ENCODE peak calls at places on chromosomes 7 and 10, in nine cellular contexts. E is stimulated activated naive CD8-positive, alpha-beta T cell treated with anti-CD3 and anti-CD28 coated beads, Interleukin-15, Interleukin-2, amounts not matched to agents 100 U/mL and 50 U/mL, for 24 hours; Y is mammary epithelial cell; D is activated CD4-positive, alpha-beta T cell treated with anti-CD3 and anti-CD28 coated beads, Interleukin-2, amount 10 ng/mL, durations not matched to agents 7 days and 5 days; C is HEK293T; T is heart right ventricle; W is ovary; B is substantia nigra; P is DMS79 treated with DMSO at 0.1 percent for 48 hours. V is an unnamed sample.

GRCh38 chr7:158061884-158062656 is 525.6 kb downstream of the PTPRN2 start:
- DNase-seq in E (no peak), Y (no peak), D (no peak), C (no peak), T (no peak), W (no peak), B (no peak), P (no peak), V (no peak)

GRCh38 chr7:14892961-14893360 is 9.6 kb downstream of the DGKB start:
- DNase-seq in E (no peak), Y (peak; percentile 16), D (no peak), C (no peak), T (no peak), W (no peak), B (no peak), P (no peak), V (no peak)

GRCh38 chr10:129766611-129767550 is 197.2 kb downstream of the EBF3 start:
- DNase-seq in E (no peak), Y (no peak), D (no peak), C (no peak), T (no peak), W (no peak), B (no peak), P (no peak), V (no peak)

GRCh38 chr7:141045126-141045841 is 28.6 kb upstream of the TMEM178B start:
- DNase-seq in E (no peak), Y (no peak), D (no peak), C (no peak), T (no peak), W (no peak), B (no peak), P (no peak), V (no peak)

GRCh38 chr10:98411768-98412167 is 3.2 kb downstream of the PYROXD2 start:
- DNase-seq in E (no peak), Y (no peak), D (no peak), C (no peak), T (no peak), W (no peak), B (no peak), P (no peak), V (no peak)

GRCh38 chr10:122510736-122511135 is 49.4 kb downstream of the HTRA1 start:
- DNase-seq in E (no peak), Y (no peak), D (no peak), C (no peak), T (no peak), W (no peak), B (no peak), P (no peak), V (no peak)

GRCh38 chr10:15211464-15211979 is 43.0 kb upstream of the NMT2 start:
- DNase-seq in E (no peak), Y (peak; percentile 61), D (no peak), C (no peak), T (no peak), W (no peak), B (no peak), P (no peak), V (no peak)

GRCh38 chr10:101018118-101018599 is 12.8 kb downstream of the PDZD7 start:
- DNase-seq in E (no peak), Y (no peak), D (no peak), C (no peak), T (no peak), W (no peak), B (no peak), P (no peak), V (no peak)

GRCh38 chr7:55177589-55178261 is 158.9 kb downstream of the EGFR start:
- DNase-seq in E (no peak), Y (no peak), D (no peak), C (no peak), T (peak; percentile 49), W (no peak), B (peak; percentile 20), P (no peak), V (no peak)

GRCh38 chr10:29609696-29610095 is 25.1 kb downstream of the SVIL start:
- DNase-seq in E (no peak), Y (no peak), D (no peak), C (no peak), T (no peak), W (no peak), B (no peak), P (no peak), V (no peak)